ENCODE peak calls at places on chromosomes 13 and 19, in six cellular contexts. Q is left ventricle myocardium inferior, S is stomach, M is tibial artery, A is thoracic aorta, B is breast epithelium. T is an unnamed sample.

GRCh38 chr19:5665781-5666513 is 14.4 kb downstream of the MICOS13 start:
- DNase-seq in A (no peak), B (no peak), M (no peak), S (no peak), Q (no peak), T (no peak)

GRCh38 chr13:50016421-50016820 is 1.2 kb downstream of the KCNRG start:
- DNase-seq in M (no peak), S (no peak), A (no peak), Q (no peak), B (no peak), T (no peak)

GRCh38 chr19:6086081-6086858 is 24.0 kb downstream of the RFX2 start:
- DNase-seq in M (no peak), B (no peak), S (no peak), A (no peak), Q (no peak), T (no peak)

GRCh38 chr13:110388141-110388943 is 81.3 kb downstream of the COL4A2 start:
- DNase-seq in S (no peak), M (no peak), B (no peak), A (peak; percentile 51), Q (no peak), T (no peak)

GRCh38 chr13:45511310-45512147 is 46.8 kb downstream of the COG3 start:
- DNase-seq in S (no peak), A (no peak), B (no peak), M (no peak), Q (no peak), T (no peak)

GRCh38 chr19:3367572-3368440 is 1.4 kb downstream of the NFIC start:
- DNase-seq in S (no peak), Q (no peak), M (no peak), B (no peak), A (no peak), T (no peak)

GRCh38 chr13:60448907-60449510 is 52.0 kb downstream of the TDRD3 start:
- DNase-seq in A (no peak), Q (no peak), B (no peak), M (no peak), S (no peak), T (no peak)

GRCh38 chr13:93635687-93636086 is 409.1 kb downstream of the GPC6 start:
- DNase-seq in B (no peak), M (peak; percentile 23), S (no peak), Q (no peak), A (no peak), T (no peak)

GRCh38 chr19:43664008-43664407 is 6.0 kb downstream of the PLAUR start:
- DNase-seq in M (peak; percentile 28), A (no peak), B (no peak), Q (no peak), S (no peak), T (no peak)

GRCh38 chr19:6773323-6773931 is 919 bp downstream of the VAV1 start:
- DNase-seq in S (peak; percentile 40), A (no peak), B (no peak), Q (peak; percentile 41), M (peak; percentile 31), T (no peak)

GRCh38 chr19:13461536-13461935 is 44.7 kb downstream of the CACNA1A start:
- DNase-seq in B (no peak), A (no peak), Q (no peak), M (no peak), S (no peak), T (no peak)

GRCh38 chr19:898663-899062 is 5.4 kb downstream of the RNU6-9 start:
- DNase-seq in S (no peak), M (no peak), A (no peak), B (no peak), Q (no peak), T (peak; percentile 55)

GRCh38 chr19:30710721-30711120 is 338.5 kb downstream of the ZNF536 start:
- DNase-seq in B (no peak), A (no peak), Q (no peak), M (no peak), S (no peak), T (no peak)

GRCh38 chr19:2575734-2576481 is 100.0 kb downstream of the GADD45B start:
- DNase-seq in S (peak; percentile 66), M (peak; percentile 95), A (peak; percentile 70), Q (peak; percentile 90), B (peak; percentile 90), T (no peak)

GRCh38 chr19:2719910-2720776 is 1.0 kb downstream of the DIRAS1 start:
- DNase-seq in A (no peak), B (no peak), M (no peak), S (no peak), Q (peak; percentile 60), T (no peak)

GRCh38 chr13:95660981-95661581 is 15.9 kb upstream of the DNAJC3 start:
- DNase-seq in A (no peak), Q (no peak), B (no peak), M (no peak), S (no peak), T (no peak)

GRCh38 chr19:41886761-41887710 is 4.1 kb downstream of the ARHGEF1 start:
- DNase-seq in Q (no peak), M (no peak), B (no peak), A (no peak), S (no peak), T (peak; percentile 67)

GRCh38 chr19:18603255-18603957 is 3.2 kb downstream of the CRLF1 start:
- DNase-seq in B (no peak), A (no peak), M (no peak), S (no peak), Q (no peak), T (no peak)

GRCh38 chr13:31056650-31057275 is 104.9 kb downstream of the HSPH1 start:
- DNase-seq in A (no peak), M (no peak), B (no peak), S (no peak), Q (no peak), T (no peak)

GRCh38 chr13:30791354-30791921 is 56.1 kb downstream of the ALOX5AP start:
- DNase-seq in A (no peak), Q (peak; percentile 78), S (no peak), M (no peak), B (no peak), T (no peak)

GRCh38 chr13:95411641-95412040 is 110.4 kb upstream of the ABCC4 start:
- DNase-seq in Q (no peak), M (no peak), A (no peak), B (no peak), S (no peak), T (no peak)

GRCh38 chr13:101416181-101417042 is at the start of gene NALCN:
- DNase-seq in M (no peak), S (no peak), B (no peak), A (no peak), Q (peak; percentile 22), T (no peak)

GRCh38 chr19:44782729-44783128 is 5.0 kb downstream of the CBLC start:
- DNase-seq in M (no peak), B (no peak), A (no peak), Q (no peak), S (no peak), T (no peak)
- TF ChIP-seq CTCF in M (no peak), B (no peak), A (no peak), Q (no peak), S (no peak), T (no peak)

GRCh38 chr19:21587549-21587948 is 82.1 kb downstream of the ZNF429 start:
- DNase-seq in A (no peak), M (no peak), B (no peak), Q (no peak), S (no peak), T (no peak)

GRCh38 chr19:21584532-21584931 is 79.1 kb downstream of the ZNF429 start:
- DNase-seq in B (no peak), Q (no peak), M (no peak), A (no peak), S (no peak), T (no peak)

GRCh38 chr19:21587117-21587461 is 81.7 kb downstream of the ZNF429 start:
- DNase-seq in M (no peak), A (no peak), B (no peak), Q (peak; percentile 38), S (no peak), T (no peak)

GRCh38 chr19:21586341-21587116 is 81.1 kb downstream of the ZNF429 start:
- DNase-seq in S (peak; percentile 38), A (no peak), M (no peak), Q (peak; percentile 36), B (no peak), T (no peak)

GRCh38 chr19:21585491-21585890 is 80.1 kb downstream of the ZNF429 start:
- DNase-seq in Q (no peak), A (no peak), M (no peak), B (no peak), S (peak; percentile 39), T (no peak)
- H3K27ac ChIP-seq in Q (peak overlapping the region; percentile 87), A (no peak overlapping the region), M (no peak overlapping the region), B (no peak overlapping the region), S (no peak overlapping the region), T (no peak overlapping the region)

GRCh38 chr13:57634829-57635165 is 3.3 kb downstream of the PCDH17 start:
- DNase-seq in B (peak; percentile 49), M (peak; percentile 35), A (no peak), Q (no peak), S (no peak), T (no peak)
- H3K27me3 ChIP-seq in B (peaks cover 53% of the 10 kb centered on the region), M (peaks cover 51% of the 10 kb centered on the region), A (peaks cover 6% of the 10 kb centered on the region), Q (peaks cover 55% of the 10 kb centered on the region), S (peaks cover 52% of the 10 kb centered on the region), T (peaks cover 39% of the 10 kb centered on the region)

DNA sequence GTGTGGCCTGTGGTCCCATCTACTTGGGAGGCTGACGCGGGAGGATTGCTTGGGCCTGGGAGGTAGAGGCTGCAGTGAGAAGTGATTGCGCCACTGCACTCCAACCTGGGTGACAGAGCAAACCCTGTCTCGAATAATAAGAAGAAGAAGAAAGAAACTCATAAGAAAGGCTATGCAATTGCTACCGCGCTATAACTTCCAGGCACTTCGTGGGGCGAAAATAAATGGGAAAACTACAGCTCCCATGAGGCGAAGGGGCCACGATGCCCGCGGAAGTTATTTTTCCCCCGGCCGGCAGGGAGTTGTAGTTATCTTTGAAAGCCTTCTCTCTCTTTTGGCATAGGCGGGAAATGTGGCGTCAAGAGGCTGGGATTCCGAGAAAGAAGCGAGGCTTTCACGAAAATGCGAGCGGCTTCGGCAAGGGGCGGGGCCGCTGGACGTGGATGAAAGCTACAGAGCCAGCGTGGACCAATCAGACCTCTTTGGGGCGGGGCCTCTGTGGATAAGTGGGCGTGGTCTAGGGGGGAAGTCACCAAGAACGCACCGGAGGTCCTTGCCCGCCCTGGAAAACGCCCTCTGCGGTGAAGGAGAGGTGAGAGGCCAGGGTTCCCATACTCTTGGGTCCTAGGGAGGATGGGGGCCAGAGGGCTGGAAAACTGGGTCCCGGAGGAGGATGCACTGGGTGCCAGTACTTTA is at the start of gene NUCB1:
- DNase-seq in B (peak; percentile 99), S (peak; percentile 99), Q (peak; percentile 99), A (peak; percentile 99), M (peak; percentile 100), T (peak; percentile 99)
- TF ChIP-seq CTCF in B (peak; percentile 41), S (no peak), Q (peak; percentile 55), A (peak; percentile 24), M (no peak), T (no peak)

DNA sequence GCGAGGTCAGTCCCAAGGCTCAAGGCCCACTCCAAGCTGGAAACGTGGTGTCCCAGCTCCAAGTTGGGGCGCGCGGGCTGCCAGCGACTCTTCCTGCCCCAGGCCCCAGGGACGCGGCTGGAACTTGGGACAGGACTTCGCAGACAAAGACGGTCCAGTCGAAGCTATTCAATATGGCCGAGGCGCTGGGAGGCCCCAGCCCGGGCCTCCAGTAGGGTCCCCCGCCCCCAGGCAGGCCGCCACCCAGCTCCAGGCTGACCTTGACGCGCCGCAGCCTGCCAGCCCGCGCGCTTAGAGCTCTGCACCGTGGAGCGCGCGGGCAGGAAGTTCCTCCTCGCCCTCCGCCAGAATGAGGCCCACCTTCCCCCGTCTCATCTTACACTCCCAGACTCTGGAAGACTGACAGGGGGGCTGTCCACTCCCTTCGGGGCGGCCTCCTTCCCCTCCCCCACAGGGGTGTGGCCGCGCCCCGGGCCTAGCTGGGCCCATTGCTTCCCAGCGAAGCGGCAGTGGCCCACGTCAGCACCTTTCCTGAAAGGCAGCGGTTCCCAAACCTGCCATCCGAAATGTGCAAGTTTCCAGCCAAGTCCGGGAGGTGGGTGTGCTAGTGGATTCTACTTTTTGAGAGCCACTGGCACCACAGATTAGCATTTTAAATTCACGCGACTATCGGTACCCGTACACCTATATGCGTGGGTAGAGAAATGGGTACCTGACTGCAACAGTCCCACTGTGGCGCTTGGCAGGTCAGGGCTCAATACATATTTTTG is at the start of gene CCDC8:
- DNase-seq in S (no peak), M (peak; percentile 79), B (peak; percentile 73), A (no peak), Q (peak; percentile 89), T (no peak)
- H3K27ac ChIP-seq in S (peak within 1 kb of the TSS; percentile 50), M (peak within 1 kb of the TSS; percentile 85), B (peak within 1 kb of the TSS; percentile 71), A (peak within 1 kb of the TSS; percentile 88), Q (peak within 1 kb of the TSS; percentile 90), T (no peak within 1 kb of the TSS)

T was measured in CD4-positive, alpha-beta T cell.